ENCODE peak calls at places on chromosomes 16 and 17, in six cellular contexts. E is mesenchymal stem cell, W is mesendoderm, C is H9, G is neuronal stem cell, H is H1. L is an unnamed sample.

GRCh38 chr17:30236807-30237206 is 1.3 kb upstream of the SLC6A4 start:
- DNase-seq in G (peak; percentile 52), W (peak; percentile 59), H (peak; percentile 19), E (peak; percentile 41), C (peak; percentile 78), L (no peak)

GRCh38 chr16:1543085-1543896 is 9.8 kb downstream of the TMEM204 start:
- DNase-seq in G (no peak), E (peak; percentile 95), C (peak; percentile 51), H (no peak), W (peak; percentile 71), L (peak; percentile 76)

GRCh38 chr16:84616515-84616914 is 1.4 kb downstream of the COTL1 start:
- DNase-seq in G (no peak), C (no peak), H (no peak), E (peak; percentile 50), W (no peak), L (no peak)

GRCh38 chr17:42291136-42291535 is 2.8 kb downstream of the STAT5A start:
- DNase-seq in W (no peak), H (no peak), C (peak; percentile 14), G (no peak), E (no peak), L (no peak)

GRCh38 chr16:86578056-86578455 is 293 bp upstream of the FOXL1 start:
- DNase-seq in C (no peak), G (no peak), H (no peak), W (peak; percentile 24), E (peak; percentile 91), L (peak; percentile 99)

GRCh38 chr16:48347191-48347860 is 37.9 kb downstream of the SIAH1 start:
- DNase-seq in C (no peak), H (no peak), W (no peak), G (no peak), E (no peak), L (no peak)

GRCh38 chr17:55735784-55736405 is 13.2 kb upstream of the TMEM100 start:
- DNase-seq in C (no peak), G (no peak), W (peak; percentile 59), E (peak; percentile 76), H (no peak), L (peak; percentile 62)

GRCh38 chr16:57007530-57007929 is 18.2 kb downstream of the NLRC5 start:
- DNase-seq in G (no peak), W (no peak), E (no peak), H (no peak), C (no peak), L (no peak)

GRCh38 chr16:53482123-53482522 is 20.9 kb downstream of the AKTIP start:
- DNase-seq in G (no peak), H (no peak), W (no peak), E (peak; percentile 4), C (no peak), L (peak; percentile 21)

GRCh38 chr17:67390646-67391480 is 13.8 kb downstream of the PITPNC1 start:
- DNase-seq in G (no peak), E (peak; percentile 95), C (no peak), W (no peak), H (no peak), L (peak; percentile 99)

GRCh38 chr17:79979201-79979840 is 56.4 kb downstream of the TBC1D16 start:
- DNase-seq in C (peak; percentile 33), E (no peak), W (no peak), G (no peak), H (no peak), L (no peak)
- H2BK15ac ChIP-seq in C (no peak overlapping the region), E (no peak overlapping the region), W (no peak overlapping the region), G (no peak overlapping the region), H (no peak overlapping the region), L (no peak overlapping the region)

GRCh38 chr16:19439483-19439882 is 21.8 kb downstream of the TMC5 start:
- DNase-seq in E (no peak), W (no peak), C (no peak), G (no peak), H (no peak), L (no peak)
- H2BK15ac ChIP-seq in E (no peak overlapping the region), W (no peak overlapping the region), C (no peak overlapping the region), G (no peak overlapping the region), H (no peak overlapping the region), L (no peak overlapping the region)

GRCh38 chr16:68264128-68265077 is at the start of gene SLC7A6:
- DNase-seq in W (peak; percentile 78), E (peak; percentile 81), C (peak; percentile 69), G (peak; percentile 75), H (no peak), L (peak; percentile 69)
- H2BK15ac ChIP-seq in W (no peak within 1 kb of the TSS), E (peak within 1 kb of the TSS; percentile 97), C (no peak within 1 kb of the TSS), G (peak within 1 kb of the TSS; percentile 39), H (peak within 1 kb of the TSS; percentile 95), L (peak within 1 kb of the TSS; percentile 33)

DNA sequence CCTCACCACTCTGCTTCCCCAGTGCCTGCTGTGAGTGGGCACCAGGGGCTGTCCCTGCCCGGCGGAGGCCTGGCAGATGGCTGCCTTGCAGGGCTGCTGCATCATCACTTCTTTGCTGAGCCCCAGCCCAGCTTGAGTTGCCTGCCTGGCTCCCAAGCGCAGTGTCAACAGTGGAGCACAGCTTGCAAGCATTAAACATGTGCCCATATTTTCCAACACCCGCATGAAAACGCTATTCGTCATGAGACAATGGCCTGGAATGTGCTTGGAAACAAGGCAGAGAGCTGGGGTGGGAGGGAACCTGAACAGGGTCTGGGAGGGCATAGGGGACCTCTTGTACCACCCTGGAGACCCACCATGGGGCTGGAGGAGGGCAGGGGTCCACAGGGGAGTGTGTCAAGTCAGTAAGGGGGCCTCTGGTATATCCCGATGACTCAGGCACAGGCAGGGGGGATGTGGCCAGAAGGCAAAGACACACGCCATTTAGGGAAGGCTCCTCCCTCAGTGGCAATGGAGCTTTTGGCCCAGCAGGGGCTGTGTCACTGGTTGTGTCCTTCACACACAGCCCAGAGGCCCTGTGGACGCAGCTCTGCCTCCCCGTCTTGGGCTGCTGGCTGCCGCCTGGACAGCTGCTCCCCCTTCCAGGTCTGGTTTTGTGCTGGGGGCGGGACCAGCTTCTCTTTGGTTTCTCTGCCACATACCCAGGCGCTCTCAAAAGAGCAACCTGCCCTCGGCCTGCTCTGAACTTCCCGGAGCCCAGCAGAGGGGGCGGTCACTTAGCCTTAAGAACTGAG is 17.4 kb upstream of the MTSS2 start:
- DNase-seq in H (no peak), W (peak; percentile 88), C (peak; percentile 68), E (peak; percentile 94), G (no peak), L (peak; percentile 94)
- H2BK15ac ChIP-seq in H (no peak overlapping the region), W (no peak overlapping the region), C (no peak overlapping the region), E (peak overlapping the region; percentile 88), G (no peak overlapping the region), L (peak overlapping the region; percentile 53)

GRCh38 chr17:37699285-37699973 is 45.4 kb downstream of the HNF1B start:
- DNase-seq in G (no peak), W (no peak), C (no peak), E (no peak), H (no peak), L (no peak)

GRCh38 chr17:37700881-37701280 is 44.0 kb downstream of the HNF1B start:
- DNase-seq in E (peak; percentile 20), W (no peak), H (no peak), C (no peak), G (no peak), L (peak; percentile 36)

GRCh38 chr17:37698856-37699255 is 46.0 kb downstream of the HNF1B start:
- DNase-seq in C (no peak), H (no peak), W (no peak), G (no peak), E (no peak), L (no peak)

GRCh38 chr17:37702605-37703004 is 42.3 kb downstream of the HNF1B start:
- DNase-seq in C (no peak), E (peak; percentile 20), W (no peak), H (no peak), G (no peak), L (peak; percentile 91)

DNA sequence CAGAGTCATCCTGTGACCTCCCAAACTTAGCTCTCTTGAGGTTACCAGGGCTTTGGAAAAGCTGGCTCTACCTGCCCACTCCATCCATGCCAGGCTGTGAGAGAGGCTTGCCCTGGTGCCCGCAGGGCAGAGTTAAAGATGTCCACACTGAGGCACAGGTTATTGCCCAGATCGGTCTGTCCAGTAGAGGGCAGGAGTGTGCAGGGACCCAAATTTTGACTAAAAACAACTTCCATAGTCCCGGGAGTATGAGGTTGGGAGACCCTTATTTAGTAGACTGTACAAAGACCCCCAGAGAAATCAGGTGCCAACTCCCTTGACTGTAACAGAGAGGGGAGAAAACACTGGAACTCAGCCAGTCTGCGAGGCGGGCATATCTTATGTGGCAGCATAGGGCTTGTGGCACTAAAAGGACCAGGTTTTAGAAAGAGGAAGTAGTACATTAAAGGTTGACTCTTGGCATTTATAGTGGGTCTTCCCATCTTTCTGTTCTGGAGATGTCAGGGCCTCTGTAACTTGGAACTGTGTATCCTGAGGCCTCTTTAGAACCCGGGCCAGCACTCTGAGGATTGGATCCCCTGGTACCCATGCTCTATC is 43.3 kb downstream of the HNF1B start:
- DNase-seq in C (peak; percentile 56), H (no peak), E (no peak), W (peak; percentile 47), G (no peak), L (no peak)
- H2BK15ac ChIP-seq in C (no peak overlapping the region), H (no peak overlapping the region), E (no peak overlapping the region), W (no peak overlapping the region), G (no peak overlapping the region), L (peak overlapping the region; percentile 62)

GRCh38 chr17:47815106-47815918 is 6.3 kb downstream of the OSBPL7 start:
- DNase-seq in E (no peak), G (no peak), W (no peak), C (no peak), H (no peak), L (no peak)

GRCh38 chr17:47813512-47814031 is 8.0 kb downstream of the OSBPL7 start:
- DNase-seq in W (no peak), H (no peak), C (no peak), G (no peak), E (no peak), L (no peak)

GRCh38 chr17:47816947-47817346 is 4.6 kb downstream of the OSBPL7 start:
- DNase-seq in C (no peak), G (no peak), W (no peak), H (no peak), E (no peak), L (no peak)

GRCh38 chr17:47818002-47818695 is 3.4 kb downstream of the OSBPL7 start:
- DNase-seq in H (no peak), G (no peak), C (no peak), E (no peak), W (no peak), L (no peak)

GRCh38 chr17:47816111-47816735 is 5.4 kb downstream of the OSBPL7 start:
- DNase-seq in C (no peak), E (no peak), G (no peak), H (no peak), W (no peak), L (no peak)
- H2BK15ac ChIP-seq in C (no peak overlapping the region), E (no peak overlapping the region), G (no peak overlapping the region), H (no peak overlapping the region), W (no peak overlapping the region), L (no peak overlapping the region)

GRCh38 chr17:20235747-20236146 is 226.6 kb downstream of the SPECC1 start:
- DNase-seq in W (no peak), H (no peak), E (no peak), G (no peak), C (no peak), L (no peak)
- H2BK15ac ChIP-seq in W (no peak overlapping the region), H (no peak overlapping the region), E (no peak overlapping the region), G (no peak overlapping the region), C (no peak overlapping the region), L (no peak overlapping the region)

GRCh38 chr17:38789185-38789584 is 10.2 kb downstream of the PIP4K2B start:
- DNase-seq in H (no peak), C (no peak), W (peak; percentile 94), E (peak; percentile 56), G (peak; percentile 68), L (peak; percentile 19)
- H2BK15ac ChIP-seq in H (no peak overlapping the region), C (no peak overlapping the region), W (no peak overlapping the region), E (no peak overlapping the region), G (no peak overlapping the region), L (no peak overlapping the region)

L was measured in IMR-90.